ENCODE peak calls at places on chromosomes 4 and X, in six cellular contexts. D, A, F, R, E and M are unnamed samples.

GRCh38 chr4:137274404-137274803 is 257.9 kb downstream of the PCDH18 start:
- DNase-seq in D (no peak), A (peak), F (no peak), R (no peak), E (peak), M (peak)

GRCh38 chrX:9845574-9845948 is 59.3 kb downstream of the SHROOM2 start:
- DNase-seq in D (no peak), A (peak), F (no peak), R (no peak), E (no peak), M (peak)

GRCh38 chr4:138555584-138555983 is 313.4 kb upstream of the SLC7A11 start:
- DNase-seq in D (no peak), A (peak), F (no peak), R (peak), E (no peak), M (peak)

GRCh38 chr4:173281001-173281400 is 53.2 kb downstream of the HMGB2 start:
- DNase-seq in D (no peak), A (no peak), F (no peak), R (no peak), E (no peak), M (no peak)

GRCh38 chr4:157550028-157550427 is 329.5 kb downstream of the GRIA2 start:
- DNase-seq in D (no peak), A (no peak), F (no peak), R (no peak), E (no peak), M (no peak)

GRCh38 chr4:47031011-47031678 is at the start of gene GABRB1:
- DNase-seq in D (peak), A (peak), F (peak), R (peak), E (peak), M (peak)

GRCh38 chr4:548976-549375 is 27.1 kb downstream of the TMEM271 start:
- DNase-seq in D (no peak), A (peak), F (no peak), R (no peak), E (no peak), M (no peak)

GRCh38 chr4:26141916-26142638 is 178.7 kb upstream of the RBPJ start:
- DNase-seq in D (no peak), A (peak), F (no peak), R (no peak), E (no peak), M (peak)

GRCh38 chr4:87530868-87531267 is 1.7 kb upstream of the SPARCL1 start:
- DNase-seq in D (no peak), A (peak), F (no peak), R (no peak), E (peak), M (peak)

GRCh38 chr4:100367451-100367850 is 150.4 kb downstream of the EMCN start:
- DNase-seq in D (no peak), A (peak), F (no peak), R (no peak), E (no peak), M (peak)

GRCh38 chr4:77040265-77040664 is 35.5 kb downstream of the CCNI start:
- DNase-seq in D (no peak), A (peak), F (no peak), R (no peak), E (peak), M (peak)

GRCh38 chr4:174429701-174430100 is 92.6 kb downstream of the HPGD start:
- DNase-seq in D (no peak), A (peak), F (no peak), R (no peak), E (peak), M (peak)

GRCh38 chrX:143581260-143581659 is 54.6 kb downstream of the SLITRK4 start:
- DNase-seq in D (no peak), A (no peak), F (no peak), R (no peak), E (no peak), M (no peak)

GRCh38 chrX:17567821-17568220 is 169.5 kb upstream of the SCML1 start:
- DNase-seq in D (no peak), A (no peak), F (no peak), R (no peak), E (no peak), M (no peak)